ENCODE peak calls at places on chromosomes 7 and 10, in five cellular contexts. M is non-pigmented ciliary epithelial cell, C is HFF-Myc, Q is T-cell, P is Right ventricle myocardium inferior. U is an unnamed sample.

GRCh38 chr7:84912993-84913635 is 273.7 kb downstream of the SEMA3D start:
- DNase-seq in P (no peak), M (no peak), Q (no peak), C (no peak), U (no peak)

GRCh38 chr7:14000247-14000646 is 10.8 kb upstream of the ETV1 start:
- DNase-seq in M (no peak), P (no peak), Q (no peak), C (no peak), U (no peak)

GRCh38 chr7:25669954-25670841 is 441.9 kb upstream of the NPVF start:
- DNase-seq in C (no peak), M (no peak), Q (no peak), P (no peak), U (no peak)

GRCh38 chr10:132223156-132223590 is 36.4 kb downstream of the DPYSL4 start:
- DNase-seq in M (peak), Q (peak), P (peak), C (peak), U (peak)

GRCh38 chr10:47332946-47333345 is 10.7 kb downstream of the GDF2 start:
- DNase-seq in M (no peak), P (no peak), Q (no peak), C (no peak), U (no peak)

GRCh38 chr10:6487919-6488318 is 92.2 kb downstream of the PRKCQ start:
- DNase-seq in M (no peak), P (no peak), Q (no peak), C (no peak), U (no peak)

GRCh38 chr7:146146866-146147265 is 30.3 kb downstream of the CNTNAP2 start:
- DNase-seq in C (peak), P (no peak), M (peak), Q (no peak), U (no peak)

GRCh38 chr7:87866089-87866488 is 10.1 kb downstream of the SLC25A40 start:
- DNase-seq in M (no peak), Q (no peak), P (no peak), C (no peak), U (no peak)

GRCh38 chr10:63910806-63911205 is 389.6 kb downstream of the REEP3 start:
- DNase-seq in M (no peak), C (no peak), Q (no peak), P (no peak), U (no peak)

GRCh38 chr7:100965723-100966541 is 3.4 kb upstream of the MUC12 start:
- DNase-seq in Q (peak), C (no peak), M (no peak), P (peak), U (peak)

U was measured in activated naive CD8-positive, alpha-beta T cell treated with anti-CD3 and anti-CD28 coated beads for 36 hours.